ENCODE peak calls at places on chromosomes 7 and 10, in eight cellular contexts. A is stomach; U is heart left ventricle; H is CD4-positive, CD25-positive, alpha-beta regulatory T cell; O is CD8-positive, alpha-beta T cell; Q is testis; I is psoas muscle; L is neuronal stem cell. S is an unnamed sample.

GRCh38 chr7:134468054-134468453 is 9.2 kb upstream of the AKR1B1 start:
- DNase-seq in A (no peak), U (no peak), H (no peak), O (no peak), I (no peak), L (no peak), Q (no peak), S (no peak)

GRCh38 chr7:92598310-92598981 is 8.3 kb upstream of the FAM133B start:
- DNase-seq in H (no peak), L (no peak), Q (no peak), A (no peak), U (no peak), O (no peak), I (no peak), S (no peak)

GRCh38 chr10:72067463-72068125 is 20.8 kb downstream of the SPOCK2 start:
- DNase-seq in A (peak; percentile 50), O (no peak), U (no peak), H (no peak), I (peak; percentile 44), Q (no peak), L (no peak), S (no peak)

GRCh38 chr10:47065903-47066302 is 154.7 kb downstream of the PTPN20 start:
- DNase-seq in L (no peak), I (no peak), O (no peak), H (no peak), Q (no peak), A (no peak), U (no peak), S (no peak)

GRCh38 chr10:62237506-62237905 is 31.1 kb downstream of the RTKN2 start:
- DNase-seq in H (no peak), A (no peak), Q (no peak), I (no peak), O (no peak), L (no peak), U (no peak), S (no peak)

GRCh38 chr7:139153832-139154231 is 44.3 kb upstream of the ZC3HAV1 start:
- DNase-seq in L (no peak), O (no peak), I (no peak), A (no peak), Q (no peak), U (no peak), H (no peak), S (peak; percentile 89)

GRCh38 chr7:31017036-31017747 is 34.9 kb upstream of the ADCYAP1R1 start:
- DNase-seq in U (no peak), A (no peak), Q (no peak), H (no peak), I (no peak), O (no peak), L (no peak), S (no peak)

GRCh38 chr7:143369678-143370651 is 7.5 kb upstream of the FAM131B start:
- DNase-seq in I (no peak), U (no peak), Q (no peak), L (no peak), H (no peak), A (no peak), O (no peak), S (no peak)

GRCh38 chr7:24721378-24722030 is 35.8 kb downstream of the GSDME start:
- DNase-seq in H (no peak), U (no peak), O (no peak), I (no peak), A (no peak), Q (peak; percentile 11), L (no peak), S (no peak)

GRCh38 chr7:36308031-36308430 is 81.6 kb upstream of the ANLN start:
- DNase-seq in U (no peak), Q (no peak), O (no peak), I (no peak), A (peak; percentile 9), L (no peak), H (no peak), S (no peak)

GRCh38 chr10:30374353-30374752 is 25.3 kb upstream of the MTPAP start:
- DNase-seq in O (no peak), H (no peak), I (no peak), A (no peak), L (no peak), Q (no peak), U (no peak), S (no peak)

GRCh38 chr10:96708456-96708855 is 11.9 kb downstream of the PIK3AP1 start:
- DNase-seq in O (no peak), U (no peak), L (no peak), A (no peak), Q (no peak), I (no peak), H (no peak), S (no peak)

GRCh38 chr7:90629306-90629918 is 33.3 kb downstream of the CDK14 start:
- DNase-seq in Q (no peak), I (no peak), H (no peak), A (no peak), O (no peak), U (no peak), L (peak; percentile 51), S (peak; percentile 61)

DNA sequence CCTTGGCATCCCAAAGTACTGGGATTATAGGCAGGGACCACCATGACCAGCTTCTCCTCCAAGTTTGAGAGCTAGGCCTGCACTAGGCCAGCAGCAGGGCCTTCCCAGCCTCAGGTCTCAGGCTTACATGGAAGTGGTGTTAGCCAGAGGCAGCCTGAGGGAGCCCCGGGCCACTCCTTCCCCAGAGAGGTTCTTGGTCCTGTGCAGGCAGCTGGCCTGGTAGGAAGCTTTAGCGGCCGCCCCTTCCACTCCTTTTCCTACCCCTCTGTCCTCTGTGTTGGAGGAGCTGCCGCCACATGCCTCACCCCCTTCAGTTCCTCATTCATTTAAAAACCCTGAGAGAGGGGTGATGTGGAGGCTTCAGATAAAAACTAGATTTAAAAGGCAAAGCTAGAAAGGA is 40.3 kb downstream of the TSPAN15 start:
- DNase-seq in L (no peak), H (no peak), Q (no peak), I (no peak), O (no peak), A (no peak), U (no peak), S (no peak)
- H3K27ac ChIP-seq in L (no peak overlapping the region), H (no peak overlapping the region), Q (no peak overlapping the region), I (no peak overlapping the region), O (no peak overlapping the region), A (no peak overlapping the region), U (no peak overlapping the region), S (no peak overlapping the region)

DNA sequence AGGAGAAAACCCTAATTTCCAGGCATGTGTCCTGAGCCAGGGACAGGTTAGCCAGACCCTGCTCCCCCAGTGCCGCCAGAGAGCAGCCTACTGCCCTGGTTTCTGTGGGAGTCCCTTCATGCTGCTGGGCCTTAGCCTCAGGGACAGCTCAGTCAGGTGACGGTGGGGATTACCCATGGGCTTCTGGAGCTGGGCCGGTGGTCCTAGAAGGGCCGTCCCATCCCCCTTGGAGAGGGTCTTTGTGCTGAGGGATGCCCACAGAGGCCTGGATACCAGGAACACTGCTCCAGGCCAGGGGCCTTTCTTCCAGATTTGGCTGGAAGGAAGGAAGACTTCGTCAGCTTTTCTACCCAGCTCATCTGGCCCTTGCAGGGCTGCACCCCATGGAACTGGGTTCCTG is 71.4 kb upstream of the ZNF722 start:
- DNase-seq in L (no peak), Q (no peak), H (no peak), O (no peak), I (no peak), U (no peak), A (no peak), S (no peak)
- H3K4me3 ChIP-seq in L (no peak overlapping the region), Q (peak overlapping the region; percentile 89), H (peak overlapping the region; percentile 87), O (peak overlapping the region; percentile 93), I (peak overlapping the region; percentile 80), U (no peak overlapping the region), A (peak overlapping the region; percentile 42), S (no peak overlapping the region)

GRCh38 chr7:960269-960871 is 5.9 kb upstream of the ADAP1 start:
- DNase-seq in U (no peak), O (no peak), Q (no peak), I (no peak), L (no peak), A (no peak), H (no peak), S (no peak)

GRCh38 chr7:961546-962400 is 7.3 kb upstream of the ADAP1 start:
- DNase-seq in I (peak; percentile 28), L (no peak), A (no peak), U (no peak), H (no peak), O (no peak), Q (no peak), S (no peak)

GRCh38 chr7:964401-965231 is 10.1 kb upstream of the ADAP1 start:
- DNase-seq in A (no peak), Q (peak; percentile 73), L (no peak), I (peak; percentile 67), U (peak; percentile 57), H (no peak), O (no peak), S (peak; percentile 82)

GRCh38 chr7:963236-964078 is 9.0 kb upstream of the ADAP1 start:
- DNase-seq in U (no peak), O (no peak), Q (no peak), A (no peak), I (peak; percentile 54), H (no peak), L (no peak), S (no peak)

DNA sequence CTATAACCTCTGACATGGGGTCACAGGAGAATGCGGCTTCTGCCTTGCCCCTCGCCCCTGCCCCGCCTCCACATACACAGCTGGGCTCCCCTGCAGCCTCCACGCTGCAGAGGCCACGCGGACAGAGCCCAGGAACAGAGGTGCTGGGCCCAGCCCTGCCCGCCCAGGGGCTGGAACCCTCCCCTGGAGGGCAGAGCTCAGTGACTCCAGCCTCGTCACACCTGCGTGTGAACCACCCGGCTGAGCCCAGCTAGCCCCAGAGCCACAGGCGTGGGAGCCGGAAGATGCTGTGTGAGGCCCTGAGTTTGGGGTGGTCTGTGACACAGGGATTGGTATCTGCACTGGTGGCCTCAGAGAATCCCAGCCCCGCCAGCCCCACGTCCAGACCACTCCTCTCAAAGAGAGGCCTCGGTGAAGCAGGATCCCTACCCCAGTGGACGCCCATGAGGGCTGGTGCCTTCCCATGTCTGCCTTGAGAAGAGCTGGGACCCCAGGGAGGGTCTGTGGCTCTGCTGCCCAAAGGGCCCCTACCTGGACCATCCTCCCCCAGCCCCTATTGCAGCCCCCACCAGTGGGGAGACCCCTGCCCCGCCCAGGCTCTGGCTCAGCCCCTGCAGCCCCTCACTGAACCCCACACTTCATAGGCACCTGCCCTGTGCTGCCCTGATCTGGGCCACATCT is 8.1 kb upstream of the ADAP1 start:
- DNase-seq in A (no peak), U (no peak), H (no peak), Q (no peak), L (no peak), I (peak; percentile 51), O (no peak), S (no peak)
- H3K27ac ChIP-seq in A (no peak overlapping the region), U (no peak overlapping the region), H (no peak overlapping the region), Q (no peak overlapping the region), L (no peak overlapping the region), I (no peak overlapping the region), O (no peak overlapping the region), S (no peak overlapping the region)

GRCh38 chr7:50659329-50659965 is 94.2 kb upstream of the DDC start:
- DNase-seq in Q (no peak), A (no peak), I (no peak), U (no peak), L (no peak), H (no peak), O (no peak), S (no peak)
- H3K4me3 ChIP-seq in Q (no peak overlapping the region), A (no peak overlapping the region), I (no peak overlapping the region), U (no peak overlapping the region), L (no peak overlapping the region), H (peak overlapping the region; percentile 11), O (peak overlapping the region; percentile 53), S (no peak overlapping the region)

DNA sequence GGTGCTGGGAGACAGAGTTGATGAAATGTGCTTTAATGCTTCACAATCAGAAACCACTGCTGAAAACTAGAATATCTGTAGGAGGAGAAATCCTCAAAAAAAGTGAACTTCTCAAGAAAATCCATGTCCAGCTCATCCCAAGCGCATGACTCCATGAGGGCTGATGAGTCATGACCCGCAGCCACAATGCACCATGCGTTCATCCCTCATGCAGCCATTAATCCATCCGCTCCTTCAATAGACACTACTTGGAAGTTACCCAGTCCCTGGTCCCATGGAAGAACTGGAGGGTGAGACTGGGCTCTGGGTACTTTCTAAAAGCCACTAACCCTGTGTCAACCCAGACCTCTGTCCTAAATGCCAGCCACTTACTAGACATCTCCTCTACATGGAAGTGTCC is 24.4 kb downstream of the TMEM273 start:
- DNase-seq in H (no peak), Q (no peak), A (no peak), I (no peak), U (no peak), O (no peak), L (no peak), S (peak; percentile 77)
- H3K27ac ChIP-seq in H (no peak overlapping the region), Q (no peak overlapping the region), A (no peak overlapping the region), I (no peak overlapping the region), U (no peak overlapping the region), O (no peak overlapping the region), L (no peak overlapping the region), S (no peak overlapping the region)

S was measured in brain microvascular endothelial cell.